ENCODE peak calls at places on chromosomes 7 and 10, in eight cellular contexts. B is stimulated activated naive CD8-positive, alpha-beta T cell treated with anti-CD3 and anti-CD28 coated beads, Interleukin-15, Interleukin-2, amounts not matched to agents 100 U/mL and 50 U/mL, for 24 hours; R is BJ; Q is myocyte; W is left colon; M is CD8-positive, alpha-beta memory T cell; T is germinal center; Y is neural crest cell. S is an unnamed sample.

GRCh38 chr10:132862485-132863420 is 76.8 kb upstream of the NKX6-2 start:
- DNase-seq in T (no peak), M (no peak), Q (no peak), B (no peak), W (peak), R (no peak), Y (peak), S (no peak)

GRCh38 chr7:149772821-149773425 is 465 bp downstream of the ZNF467 start:
- DNase-seq in Q (no peak), M (peak), Y (no peak), R (no peak), T (no peak), B (peak), W (no peak), S (no peak)

GRCh38 chr10:68223535-68224165 is 8.3 kb downstream of the ATOH7 start:
- DNase-seq in R (no peak), Q (no peak), B (no peak), M (no peak), W (no peak), Y (no peak), T (no peak), S (no peak)

GRCh38 chr7:70044064-70044463 is 445.8 kb downstream of the AUTS2 start:
- DNase-seq in Y (no peak), T (no peak), B (no peak), R (no peak), W (peak), M (no peak), Q (no peak), S (no peak)

GRCh38 chr7:106613861-106614560 is 46.9 kb downstream of the CCDC71L start:
- DNase-seq in R (peak), W (no peak), B (no peak), Y (no peak), Q (peak), M (no peak), T (no peak), S (no peak)

GRCh38 chr10:103492655-103493261 is 747 bp upstream of the NEURL1 start:
- DNase-seq in B (no peak), Q (no peak), Y (no peak), T (no peak), W (no peak), M (no peak), R (no peak), S (no peak)

GRCh38 chr7:154473360-154473759 is 421.2 kb downstream of the DPP6 start:
- DNase-seq in T (no peak), W (no peak), B (no peak), Q (no peak), Y (no peak), M (no peak), R (no peak), S (no peak)

GRCh38 chr7:28497026-28497425 is 84.7 kb downstream of the CREB5 start:
- DNase-seq in R (no peak), Q (peak), T (no peak), B (no peak), M (no peak), W (no peak), Y (no peak), S (no peak)

GRCh38 chr10:70832236-70832635 is 16.5 kb downstream of the SGPL1 start:
- DNase-seq in T (no peak), B (no peak), Q (no peak), Y (no peak), M (no peak), W (no peak), R (no peak), S (no peak)

GRCh38 chr10:93319096-93319495 is 163.0 kb downstream of the MYOF start:
- DNase-seq in T (no peak), Y (no peak), Q (no peak), B (no peak), M (no peak), W (no peak), R (no peak), S (no peak)

GRCh38 chr7:105014725-105015630 is 973 bp downstream of the KMT2E start:
- DNase-seq in B (peak), T (peak), M (peak), Q (peak), W (peak), Y (peak), R (no peak), S (no peak)

GRCh38 chr10:70381491-70382421 is 669 bp downstream of the LRRC20 start:
- DNase-seq in R (no peak), Y (peak), W (peak), M (no peak), Q (peak), B (peak), T (peak), S (no peak)

GRCh38 chr10:16674147-16674703 is 143.0 kb downstream of the RSU1 start:
- DNase-seq in W (no peak), Q (no peak), Y (no peak), B (no peak), T (no peak), R (no peak), M (no peak), S (no peak)

GRCh38 chr10:23643396-23643795 is 204.5 kb downstream of the OTUD1 start:
- DNase-seq in M (no peak), B (no peak), Q (no peak), T (no peak), R (no peak), W (no peak), Y (no peak), S (peak)

GRCh38 chr7:65820287-65820950 is 52.5 kb upstream of the VKORC1L1 start:
- DNase-seq in M (no peak), B (no peak), T (no peak), R (no peak), W (no peak), Q (no peak), Y (no peak), S (no peak)

GRCh38 chr7:132930881-132931280 is 151.0 kb downstream of the CHCHD3 start:
- DNase-seq in B (no peak), Y (no peak), R (no peak), W (no peak), Q (peak), T (no peak), M (no peak), S (no peak)

GRCh38 chr10:47048533-47048905 is 137.3 kb downstream of the PTPN20 start:
- DNase-seq in W (no peak), Y (no peak), Q (no peak), T (no peak), B (peak), R (no peak), M (no peak), S (no peak)

GRCh38 chr7:81845628-81846259 is 75.9 kb upstream of the HGF start:
- DNase-seq in B (no peak), Y (no peak), R (no peak), M (no peak), T (no peak), Q (peak), W (no peak), S (no peak)

GRCh38 chr10:119149723-119150122 is 15.8 kb downstream of the SFXN4 start:
- DNase-seq in T (no peak), B (no peak), W (no peak), Q (no peak), R (no peak), M (no peak), Y (no peak), S (no peak)

GRCh38 chr10:95711492-95711891 is 17.8 kb upstream of the TCTN3 start:
- DNase-seq in W (no peak), Q (no peak), B (no peak), Y (no peak), M (no peak), T (no peak), R (no peak), S (no peak)

GRCh38 chr7:100171087-100171681 is 2.8 kb upstream of the GAL3ST4 start:
- DNase-seq in Q (no peak), Y (no peak), B (peak), R (no peak), T (peak), M (no peak), W (no peak), S (no peak)

GRCh38 chr7:107972075-107972482 is 30.9 kb downstream of the LAMB1 start:
- DNase-seq in Y (no peak), R (peak), M (no peak), W (no peak), T (no peak), B (no peak), Q (peak), S (peak)

GRCh38 chr7:1124816-1125602 is 35.0 kb downstream of the ZFAND2A start:
- DNase-seq in Y (no peak), T (no peak), M (no peak), R (no peak), B (no peak), Q (peak), W (no peak), S (no peak)

GRCh38 chr7:19094971-19095370 is 22.5 kb downstream of the TWIST1 start:
- DNase-seq in R (no peak), W (no peak), T (no peak), B (no peak), Q (no peak), Y (no peak), M (no peak), S (no peak)

GRCh38 chr7:44210107-44210506 is 9.3 kb downstream of the YKT6 start:
- DNase-seq in Y (no peak), T (no peak), W (peak), M (no peak), Q (no peak), R (no peak), B (no peak), S (no peak)

GRCh38 chr10:61120805-61121204 is 176.8 kb upstream of the RHOBTB1 start:
- DNase-seq in M (no peak), B (no peak), T (no peak), W (no peak), R (no peak), Y (no peak), Q (no peak), S (no peak)

GRCh38 chr10:72107325-72108003 is 19.1 kb upstream of the SPOCK2 start:
- DNase-seq in T (no peak), B (no peak), R (no peak), W (no peak), Q (peak), M (peak), Y (no peak), S (no peak)

GRCh38 chr7:80145780-80146422 is 11.3 kb downstream of the GNAI1 start:
- DNase-seq in Y (no peak), B (no peak), Q (peak), M (no peak), R (no peak), T (no peak), W (no peak), S (peak)

GRCh38 chr10:71835671-71836593 is 15.1 kb downstream of the PSAP start:
- DNase-seq in W (no peak), M (peak), B (peak), T (peak), R (peak), Y (peak), Q (peak), S (peak)

GRCh38 chr7:4067874-4068273 is 614.2 kb upstream of the FOXK1 start:
- DNase-seq in Q (no peak), W (no peak), R (no peak), T (no peak), B (no peak), M (no peak), Y (no peak), S (no peak)

S was measured in AG09319.